ENCODE peak calls at places on chromosomes 11 and 22, in nine cellular contexts. C is upper lobe of right lung; L is thoracic aorta; R is right cardiac atrium; S is mucosa of descending colon; H is cardiac muscle cell; Z is CD8-positive, alpha-beta T cell; T is GM23248; U is adipocyte. P is an unnamed sample.

GRCh38 chr11:77206264-77207018 is 78.4 kb downstream of the MYO7A start:
- DNase-seq in S (no peak), T (no peak), L (no peak), H (no peak), C (peak; percentile 52), U (no peak), R (no peak), Z (no peak), P (no peak)

GRCh38 chr11:23679041-23679440 is 817.8 kb upstream of the LUZP2 start:
- DNase-seq in U (no peak), Z (no peak), R (no peak), S (no peak), C (no peak), H (no peak), L (no peak), T (no peak), P (peak; percentile 44)

GRCh38 chr22:41446057-41446501 is 522 bp downstream of the TOB2 start:
- DNase-seq in L (no peak), R (peak; percentile 77), S (peak; percentile 59), Z (no peak), H (no peak), U (peak; percentile 59), C (peak; percentile 77), T (peak; percentile 54), P (peak; percentile 47)

GRCh38 chr11:75667831-75668507 is 869 bp downstream of the MAP6 start:
- DNase-seq in S (peak; percentile 13), C (peak; percentile 81), U (peak; percentile 78), L (no peak), H (peak; percentile 58), T (peak; percentile 68), Z (no peak), R (peak; percentile 86), P (no peak)

GRCh38 chr11:35525501-35526175 is at the start of gene PAMR1:
- DNase-seq in Z (no peak), H (peak; percentile 89), R (peak; percentile 83), L (no peak), U (peak; percentile 93), C (peak; percentile 66), S (peak; percentile 29), T (peak; percentile 90), P (no peak)

GRCh38 chr22:42947211-42947990 is 67.5 kb downstream of the PACSIN2 start:
- DNase-seq in U (no peak), L (no peak), T (no peak), R (peak; percentile 77), H (no peak), C (no peak), S (no peak), Z (no peak), P (peak; percentile 74)

GRCh38 chr11:6617315-6617781 is 1.9 kb downstream of the TPP1 start:
- DNase-seq in U (no peak), T (peak; percentile 59), Z (no peak), C (no peak), L (no peak), S (no peak), H (no peak), R (no peak), P (no peak)

GRCh38 chr11:104005234-104005855 is 31.1 kb upstream of the DDI1 start:
- DNase-seq in H (peak; percentile 25), T (peak; percentile 43), R (no peak), Z (no peak), L (no peak), U (peak; percentile 76), S (no peak), C (no peak), P (no peak)

GRCh38 chr11:78318733-78319132 is 98.9 kb downstream of the GAB2 start:
- DNase-seq in T (peak; percentile 27), Z (no peak), U (peak; percentile 15), S (no peak), L (no peak), H (no peak), R (no peak), C (no peak), P (no peak)

GRCh38 chr11:37264783-37265182 is 666.7 kb upstream of the RAG2 start:
- DNase-seq in T (no peak), S (no peak), R (no peak), L (no peak), U (no peak), C (no peak), Z (no peak), H (peak; percentile 35), P (no peak)

GRCh38 chr11:1049431-1049891 is 12.9 kb upstream of the MUC6 start:
- DNase-seq in H (no peak), C (peak; percentile 83), U (no peak), Z (no peak), L (no peak), R (no peak), S (no peak), T (no peak), P (no peak)

GRCh38 chr11:16280256-16280682 is 76.1 kb downstream of the SOX6 start:
- DNase-seq in Z (no peak), C (no peak), T (no peak), U (no peak), R (peak; percentile 62), S (peak; percentile 98), H (no peak), L (no peak), P (no peak)

GRCh38 chr11:68066742-68067141 is 27.9 kb downstream of the TCIRG1 start:
- DNase-seq in U (no peak), S (no peak), R (peak; percentile 25), T (no peak), C (no peak), Z (no peak), L (no peak), H (peak; percentile 37), P (no peak)

GRCh38 chr22:19406281-19406811 is 25.2 kb downstream of the HIRA start:
- DNase-seq in T (no peak), C (no peak), L (no peak), Z (no peak), U (no peak), R (no peak), S (no peak), H (no peak), P (no peak)

GRCh38 chr11:64644348-64645242 is 53.6 kb downstream of the SLC22A12 start:
- DNase-seq in T (peak; percentile 13), U (no peak), C (no peak), S (no peak), L (no peak), H (peak; percentile 21), Z (no peak), R (peak; percentile 47), P (no peak)

GRCh38 chr11:72409458-72409857 is 24.9 kb downstream of the CLPB start:
- DNase-seq in T (no peak), S (no peak), L (no peak), R (no peak), U (no peak), C (no peak), Z (no peak), H (no peak), P (no peak)

GRCh38 chr11:72410956-72411355 is 23.4 kb downstream of the CLPB start:
- DNase-seq in H (no peak), L (no peak), Z (no peak), U (no peak), T (no peak), R (no peak), S (no peak), C (no peak), P (no peak)

GRCh38 chr11:72406536-72407507 is 27.5 kb downstream of the CLPB start:
- DNase-seq in T (peak; percentile 49), C (no peak), R (no peak), H (peak; percentile 37), Z (no peak), U (no peak), L (no peak), S (no peak), P (no peak)

DNA sequence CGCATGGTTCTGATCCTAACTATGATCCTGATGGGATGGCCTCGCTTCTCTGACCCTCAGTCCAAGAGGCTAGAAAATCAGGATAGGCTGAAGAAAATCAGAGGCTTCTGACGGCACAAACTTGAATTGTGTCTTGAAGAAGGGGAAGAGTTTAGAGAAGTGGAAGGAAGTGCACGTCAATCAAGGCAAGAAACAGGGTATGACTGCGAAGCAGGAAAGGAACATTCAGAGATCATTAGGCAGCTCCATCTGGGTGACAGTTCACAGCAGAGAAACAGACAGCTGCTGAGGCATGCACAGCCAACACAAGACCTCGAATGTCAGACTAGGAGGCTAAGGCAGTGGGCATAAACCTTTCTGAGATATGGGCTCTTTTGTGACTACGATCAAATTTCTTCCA is 29.3 kb downstream of the CLPB start:
- DNase-seq in L (no peak), U (no peak), H (no peak), Z (no peak), T (no peak), R (no peak), S (no peak), C (no peak), P (no peak)
- H3K4me1 ChIP-seq in L (no peaks in the 10 kb centered on the region), U (peaks cover 19% of the 10 kb centered on the region), H (no peaks in the 10 kb centered on the region), Z (no peaks in the 10 kb centered on the region), T (peaks cover 9% of the 10 kb centered on the region), R (peaks cover 2% of the 10 kb centered on the region), S (no peaks in the 10 kb centered on the region), C (no peaks in the 10 kb centered on the region), P (no peaks in the 10 kb centered on the region)

GRCh38 chr11:12174145-12175143 is 64.1 kb downstream of the MICAL2 start:
- DNase-seq in H (peak; percentile 39), Z (no peak), S (no peak), U (peak; percentile 50), L (no peak), R (no peak), T (peak; percentile 89), C (no peak), P (no peak)
- H3K4me1 ChIP-seq in H (peaks cover 64% of the 10 kb centered on the region), Z (no peaks in the 10 kb centered on the region), S (peaks cover 29% of the 10 kb centered on the region), U (peaks cover 26% of the 10 kb centered on the region), L (peaks cover 90% of the 10 kb centered on the region), R (peaks cover 10% of the 10 kb centered on the region), T (peaks cover 63% of the 10 kb centered on the region), C (peaks cover 17% of the 10 kb centered on the region), P (no peaks in the 10 kb centered on the region)

GRCh38 chr11:12695878-12696277 is 21.7 kb downstream of the TEAD1 start:
- DNase-seq in R (no peak), U (no peak), C (no peak), T (peak; percentile 41), H (no peak), S (no peak), L (no peak), Z (no peak), P (no peak)
- H3K4me1 ChIP-seq in R (peaks cover 23% of the 10 kb centered on the region), U (peaks cover 58% of the 10 kb centered on the region), C (peaks cover 45% of the 10 kb centered on the region), T (peaks cover 64% of the 10 kb centered on the region), H (peaks cover 61% of the 10 kb centered on the region), S (peaks cover 27% of the 10 kb centered on the region), L (peaks cover 51% of the 10 kb centered on the region), Z (peaks cover 5% of the 10 kb centered on the region), P (peaks cover 4% of the 10 kb centered on the region)

DNA sequence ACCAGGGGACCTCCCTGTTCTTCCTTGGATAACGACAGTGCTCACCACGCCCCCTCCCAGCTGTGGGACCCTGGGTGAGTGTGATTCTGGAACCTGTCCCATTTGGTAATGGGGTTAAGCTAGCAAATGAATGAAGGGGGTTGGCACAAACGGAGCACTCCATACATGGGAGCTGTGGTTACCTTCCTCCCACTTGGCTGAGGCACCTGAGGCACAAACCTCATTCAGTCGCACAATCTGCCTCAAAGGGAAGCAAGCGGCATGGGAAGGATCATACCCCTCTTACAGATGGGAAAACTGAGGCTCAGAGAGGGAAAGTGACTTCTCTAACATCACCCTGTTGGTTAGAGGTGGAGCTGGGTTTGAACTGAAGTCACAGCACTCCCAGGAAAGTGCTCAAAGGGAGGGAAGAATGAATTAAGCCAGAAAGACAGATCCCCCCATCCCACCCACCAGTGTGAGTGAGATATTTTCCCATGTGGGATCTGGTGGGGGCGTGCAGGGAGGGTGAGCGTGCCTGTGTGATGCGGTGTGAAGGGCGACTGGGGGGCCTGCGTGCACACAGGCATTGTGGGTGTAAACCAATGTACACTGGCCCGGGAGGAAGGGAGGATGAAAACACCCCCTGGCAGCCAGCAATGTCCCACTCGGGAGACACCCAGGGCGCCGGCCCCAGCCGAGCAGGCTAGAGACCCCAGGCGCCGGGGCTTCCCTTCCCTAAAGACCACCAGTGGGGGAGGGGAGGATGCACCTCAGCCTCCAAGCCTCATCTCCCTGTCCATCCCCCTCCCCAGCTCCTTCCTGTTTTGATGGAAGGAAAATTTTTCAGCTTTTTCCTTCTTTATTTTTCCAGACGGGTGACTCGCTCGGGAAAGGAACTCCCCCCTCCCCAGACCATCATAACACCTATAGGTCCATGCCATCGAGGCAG is 7.9 kb upstream of the PDGFB start:
- DNase-seq in S (no peak), L (no peak), C (no peak), H (no peak), T (peak; percentile 46), Z (no peak), R (no peak), U (no peak), P (no peak)
- H3K4me1 ChIP-seq in S (peaks cover 8% of the 10 kb centered on the region), L (peaks cover 47% of the 10 kb centered on the region), C (peaks cover 27% of the 10 kb centered on the region), H (peaks cover 37% of the 10 kb centered on the region), T (peaks cover 29% of the 10 kb centered on the region), Z (peaks cover 30% of the 10 kb centered on the region), R (peaks cover 18% of the 10 kb centered on the region), U (peaks cover 26% of the 10 kb centered on the region), P (peaks cover 4% of the 10 kb centered on the region)

P was measured in right lobe of liver.